ENCODE peak calls at places on chromosomes 16 and 17, in nine cellular contexts. One of them, this sample, is unnamed.

GRCh38 chr17:77110006-77110374 is 30.8 kb upstream of the SEC14L1 start:
- DNase-seq in amygdala: no peak
- DNase-seq in germinal center: peak; percentile 54
- DNase-seq in activated CD4-positive, alpha-beta T cell treated with anti-CD3 and anti-CD28 coated beads, Interleukin-2, amount 50 U/mL, for 1 hour: no peak
- DNase-seq in EH: peak; percentile 74
- DNase-seq in C1 segment of cervical spinal cord: no peak
- DNase-seq in Caki2: peak; percentile 80
- DNase-seq in stromal cell of bone marrow: no peak
- DNase-seq in CD4-positive, alpha-beta T cell: no peak
- DNase-seq in this sample: no peak

GRCh38 chr17:42695500-42695899 is 13.2 kb downstream of the CNTNAP1 start:
- DNase-seq in amygdala: no peak
- DNase-seq in germinal center: peak; percentile 1
- DNase-seq in activated CD4-positive, alpha-beta T cell treated with anti-CD3 and anti-CD28 coated beads, Interleukin-2, amount 50 U/mL, for 1 hour: no peak
- DNase-seq in EH: no peak
- DNase-seq in C1 segment of cervical spinal cord: no peak
- DNase-seq in Caki2: no peak
- DNase-seq in stromal cell of bone marrow: no peak
- DNase-seq in CD4-positive, alpha-beta T cell: no peak
- DNase-seq in this sample: no peak

GRCh38 chr17:82170412-82170961 is 42.2 kb downstream of the CCDC57 start:
- DNase-seq in amygdala: no peak
- DNase-seq in germinal center: no peak
- DNase-seq in activated CD4-positive, alpha-beta T cell treated with anti-CD3 and anti-CD28 coated beads, Interleukin-2, amount 50 U/mL, for 1 hour: no peak
- DNase-seq in EH: peak; percentile 4
- DNase-seq in C1 segment of cervical spinal cord: no peak
- DNase-seq in Caki2: peak; percentile 18
- DNase-seq in stromal cell of bone marrow: no peak
- DNase-seq in CD4-positive, alpha-beta T cell: no peak
- DNase-seq in this sample: no peak

GRCh38 chr17:5922476-5922875 is 147.7 kb upstream of the WSCD1 start:
- DNase-seq in amygdala: no peak
- DNase-seq in germinal center: no peak
- DNase-seq in activated CD4-positive, alpha-beta T cell treated with anti-CD3 and anti-CD28 coated beads, Interleukin-2, amount 50 U/mL, for 1 hour: no peak
- DNase-seq in EH: no peak
- DNase-seq in C1 segment of cervical spinal cord: no peak
- DNase-seq in Caki2: no peak
- DNase-seq in stromal cell of bone marrow: no peak
- DNase-seq in CD4-positive, alpha-beta T cell: no peak
- DNase-seq in this sample: no peak

GRCh38 chr17:77810536-77810935 is 148.0 kb upstream of the TNRC6C start:
- DNase-seq in amygdala: no peak
- DNase-seq in germinal center: no peak
- DNase-seq in activated CD4-positive, alpha-beta T cell treated with anti-CD3 and anti-CD28 coated beads, Interleukin-2, amount 50 U/mL, for 1 hour: no peak
- DNase-seq in EH: peak; percentile 67
- DNase-seq in C1 segment of cervical spinal cord: no peak
- DNase-seq in Caki2: no peak
- DNase-seq in stromal cell of bone marrow: peak; percentile 78
- DNase-seq in CD4-positive, alpha-beta T cell: no peak
- DNase-seq in this sample: no peak

GRCh38 chr16:9345046-9345445 is 253.6 kb downstream of the HAPSTR1 start:
- DNase-seq in amygdala: no peak
- DNase-seq in germinal center: no peak
- DNase-seq in activated CD4-positive, alpha-beta T cell treated with anti-CD3 and anti-CD28 coated beads, Interleukin-2, amount 50 U/mL, for 1 hour: no peak
- DNase-seq in EH: no peak
- DNase-seq in C1 segment of cervical spinal cord: no peak
- DNase-seq in Caki2: no peak
- DNase-seq in stromal cell of bone marrow: no peak
- DNase-seq in CD4-positive, alpha-beta T cell: no peak
- DNase-seq in this sample: no peak

GRCh38 chr16:31202402-31203385 is at the start of gene PYCARD:
- DNase-seq in amygdala: no peak
- DNase-seq in germinal center: peak; percentile 67
- DNase-seq in activated CD4-positive, alpha-beta T cell treated with anti-CD3 and anti-CD28 coated beads, Interleukin-2, amount 50 U/mL, for 1 hour: peak; percentile 25
- DNase-seq in EH: peak; percentile 68
- DNase-seq in C1 segment of cervical spinal cord: no peak
- DNase-seq in Caki2: peak; percentile 66
- DNase-seq in stromal cell of bone marrow: no peak
- DNase-seq in CD4-positive, alpha-beta T cell: no peak
- DNase-seq in this sample: no peak

GRCh38 chr16:30494028-30494427 is 21.5 kb downstream of the ITGAL start:
- DNase-seq in amygdala: no peak
- DNase-seq in germinal center: no peak
- DNase-seq in activated CD4-positive, alpha-beta T cell treated with anti-CD3 and anti-CD28 coated beads, Interleukin-2, amount 50 U/mL, for 1 hour: no peak
- DNase-seq in EH: no peak
- DNase-seq in C1 segment of cervical spinal cord: no peak
- DNase-seq in Caki2: no peak
- DNase-seq in stromal cell of bone marrow: no peak
- DNase-seq in CD4-positive, alpha-beta T cell: no peak
- DNase-seq in this sample: no peak

GRCh38 chr17:45963889-45964288 is 35.2 kb upstream of the STH start:
- DNase-seq in amygdala: no peak
- DNase-seq in germinal center: no peak
- DNase-seq in activated CD4-positive, alpha-beta T cell treated with anti-CD3 and anti-CD28 coated beads, Interleukin-2, amount 50 U/mL, for 1 hour: no peak
- DNase-seq in EH: no peak
- DNase-seq in C1 segment of cervical spinal cord: no peak
- DNase-seq in Caki2: no peak
- DNase-seq in stromal cell of bone marrow: no peak
- DNase-seq in CD4-positive, alpha-beta T cell: no peak
- DNase-seq in this sample: no peak

GRCh38 chr16:48850097-48850496 is 240.1 kb upstream of the N4BP1 start:
- DNase-seq in amygdala: no peak
- DNase-seq in germinal center: no peak
- DNase-seq in activated CD4-positive, alpha-beta T cell treated with anti-CD3 and anti-CD28 coated beads, Interleukin-2, amount 50 U/mL, for 1 hour: no peak
- DNase-seq in EH: no peak
- DNase-seq in C1 segment of cervical spinal cord: no peak
- DNase-seq in Caki2: no peak
- DNase-seq in stromal cell of bone marrow: no peak
- DNase-seq in CD4-positive, alpha-beta T cell: no peak
- DNase-seq in this sample: no peak

GRCh38 chr16:51243836-51244483 is 92.9 kb upstream of the SALL1 start:
- DNase-seq in amygdala: no peak
- DNase-seq in germinal center: no peak
- DNase-seq in activated CD4-positive, alpha-beta T cell treated with anti-CD3 and anti-CD28 coated beads, Interleukin-2, amount 50 U/mL, for 1 hour: no peak
- DNase-seq in EH: no peak
- DNase-seq in C1 segment of cervical spinal cord: no peak
- DNase-seq in Caki2: peak; percentile 53
- DNase-seq in stromal cell of bone marrow: no peak
- DNase-seq in CD4-positive, alpha-beta T cell: no peak
- DNase-seq in this sample: no peak

GRCh38 chr17:21171309-21171922 is 42.5 kb downstream of the TMEM11 start:
- DNase-seq in amygdala: no peak
- DNase-seq in germinal center: peak; percentile 14
- DNase-seq in activated CD4-positive, alpha-beta T cell treated with anti-CD3 and anti-CD28 coated beads, Interleukin-2, amount 50 U/mL, for 1 hour: no peak
- DNase-seq in EH: no peak
- DNase-seq in C1 segment of cervical spinal cord: no peak
- DNase-seq in Caki2: no peak
- DNase-seq in stromal cell of bone marrow: no peak
- DNase-seq in CD4-positive, alpha-beta T cell: no peak
- DNase-seq in this sample: no peak

GRCh38 chr17:27544350-27545131 is 86.4 kb upstream of the LGALS9 start:
- DNase-seq in amygdala: no peak
- DNase-seq in germinal center: peak; percentile 55
- DNase-seq in activated CD4-positive, alpha-beta T cell treated with anti-CD3 and anti-CD28 coated beads, Interleukin-2, amount 50 U/mL, for 1 hour: peak; percentile 16
- DNase-seq in EH: no peak
- DNase-seq in C1 segment of cervical spinal cord: no peak
- DNase-seq in Caki2: no peak
- DNase-seq in stromal cell of bone marrow: no peak
- DNase-seq in CD4-positive, alpha-beta T cell: peak; percentile 4
- DNase-seq in this sample: no peak

GRCh38 chr17:34980681-34981537 is 597 bp downstream of the LIG3 start:
- DNase-seq in amygdala: peak; percentile 68
- DNase-seq in germinal center: peak; percentile 92
- DNase-seq in activated CD4-positive, alpha-beta T cell treated with anti-CD3 and anti-CD28 coated beads, Interleukin-2, amount 50 U/mL, for 1 hour: peak; percentile 53
- DNase-seq in EH: peak; percentile 87
- DNase-seq in C1 segment of cervical spinal cord: peak; percentile 62
- DNase-seq in Caki2: peak; percentile 73
- DNase-seq in stromal cell of bone marrow: peak; percentile 77
- DNase-seq in CD4-positive, alpha-beta T cell: peak; percentile 77
- DNase-seq in this sample: peak; percentile 39

GRCh38 chr16:878071-878784 is 77.7 kb upstream of the GNG13 start:
- DNase-seq in amygdala: no peak
- DNase-seq in germinal center: peak; percentile 51
- DNase-seq in activated CD4-positive, alpha-beta T cell treated with anti-CD3 and anti-CD28 coated beads, Interleukin-2, amount 50 U/mL, for 1 hour: peak; percentile 13
- DNase-seq in EH: no peak
- DNase-seq in C1 segment of cervical spinal cord: no peak
- DNase-seq in Caki2: no peak
- DNase-seq in stromal cell of bone marrow: no peak
- DNase-seq in CD4-positive, alpha-beta T cell: no peak
- DNase-seq in this sample: peak; percentile 1

GRCh38 chr17:36546418-36547093 is 1.8 kb downstream of the GGNBP2 start:
- DNase-seq in amygdala: no peak
- DNase-seq in germinal center: no peak
- DNase-seq in activated CD4-positive, alpha-beta T cell treated with anti-CD3 and anti-CD28 coated beads, Interleukin-2, amount 50 U/mL, for 1 hour: no peak
- DNase-seq in EH: peak; percentile 23
- DNase-seq in C1 segment of cervical spinal cord: no peak
- DNase-seq in Caki2: no peak
- DNase-seq in stromal cell of bone marrow: no peak
- DNase-seq in CD4-positive, alpha-beta T cell: no peak
- DNase-seq in this sample: no peak

GRCh38 chr16:1941924-1942809 is 832 bp downstream of the MSRB1 start:
- DNase-seq in amygdala: no peak
- DNase-seq in germinal center: no peak
- DNase-seq in activated CD4-positive, alpha-beta T cell treated with anti-CD3 and anti-CD28 coated beads, Interleukin-2, amount 50 U/mL, for 1 hour: no peak
- DNase-seq in EH: peak; percentile 54
- DNase-seq in C1 segment of cervical spinal cord: no peak
- DNase-seq in Caki2: peak; percentile 59
- DNase-seq in stromal cell of bone marrow: no peak
- DNase-seq in CD4-positive, alpha-beta T cell: no peak
- DNase-seq in this sample: no peak

GRCh38 chr16:4016648-4017047 is 99.6 kb downstream of the ADCY9 start:
- DNase-seq in amygdala: no peak
- DNase-seq in germinal center: no peak
- DNase-seq in activated CD4-positive, alpha-beta T cell treated with anti-CD3 and anti-CD28 coated beads, Interleukin-2, amount 50 U/mL, for 1 hour: no peak
- DNase-seq in EH: no peak
- DNase-seq in C1 segment of cervical spinal cord: no peak
- DNase-seq in Caki2: no peak
- DNase-seq in stromal cell of bone marrow: peak; percentile 70
- DNase-seq in CD4-positive, alpha-beta T cell: no peak
- DNase-seq in this sample: no peak

GRCh38 chr17:38724337-38724988 is 5.7 kb upstream of the CISD3 start:
- DNase-seq in amygdala: peak; percentile 68
- DNase-seq in germinal center: no peak
- DNase-seq in activated CD4-positive, alpha-beta T cell treated with anti-CD3 and anti-CD28 coated beads, Interleukin-2, amount 50 U/mL, for 1 hour: no peak
- DNase-seq in EH: no peak
- DNase-seq in C1 segment of cervical spinal cord: peak; percentile 67
- DNase-seq in Caki2: no peak
- DNase-seq in stromal cell of bone marrow: no peak
- DNase-seq in CD4-positive, alpha-beta T cell: no peak
- DNase-seq in this sample: peak; percentile 85

GRCh38 chr17:78357177-78357586 is 2.7 kb downstream of the SOCS3 start:
- DNase-seq in amygdala: no peak
- DNase-seq in germinal center: no peak
- DNase-seq in activated CD4-positive, alpha-beta T cell treated with anti-CD3 and anti-CD28 coated beads, Interleukin-2, amount 50 U/mL, for 1 hour: no peak
- DNase-seq in EH: peak; percentile 95
- DNase-seq in C1 segment of cervical spinal cord: no peak
- DNase-seq in Caki2: peak; percentile 74
- DNase-seq in stromal cell of bone marrow: no peak
- DNase-seq in CD4-positive, alpha-beta T cell: no peak
- DNase-seq in this sample: no peak

GRCh38 chr17:63275318-63275967 is 170.7 kb downstream of the CYB561 start:
- DNase-seq in amygdala: no peak
- DNase-seq in germinal center: no peak
- DNase-seq in activated CD4-positive, alpha-beta T cell treated with anti-CD3 and anti-CD28 coated beads, Interleukin-2, amount 50 U/mL, for 1 hour: no peak
- DNase-seq in EH: peak; percentile 95
- DNase-seq in C1 segment of cervical spinal cord: no peak
- DNase-seq in Caki2: peak; percentile 84
- DNase-seq in stromal cell of bone marrow: peak; percentile 95
- DNase-seq in CD4-positive, alpha-beta T cell: no peak
- DNase-seq in this sample: no peak